ENCODE peak calls at places on chromosome 15, in four cellular contexts. One of them, this sample, is unnamed.

GRCh38 chr15:56052389-56053045 is 59.1 kb upstream of the NEDD4 start:
- DNase-seq in B cell: peak
- DNase-seq in esophagus squamous epithelium: no peak
- DNase-seq in cardiac muscle cell: peak
- DNase-seq in this sample: no peak

GRCh38 chr15:74625693-74626092 is 10.1 kb downstream of the CLK3 start:
- DNase-seq in B cell: no peak
- DNase-seq in esophagus squamous epithelium: no peak
- DNase-seq in cardiac muscle cell: no peak
- DNase-seq in this sample: no peak

GRCh38 chr15:40844543-40844981 is 714 bp downstream of the SPINT1 start:
- DNase-seq in B cell: peak
- DNase-seq in esophagus squamous epithelium: no peak
- DNase-seq in cardiac muscle cell: no peak
- DNase-seq in this sample: peak

GRCh38 chr15:80856809-80857377 is 77.7 kb downstream of the CEMIP start:
- DNase-seq in B cell: no peak
- DNase-seq in esophagus squamous epithelium: no peak
- DNase-seq in cardiac muscle cell: no peak
- DNase-seq in this sample: no peak

GRCh38 chr15:86054338-86054737 is 25.3 kb upstream of the AGBL1 start:
- DNase-seq in B cell: no peak
- DNase-seq in esophagus squamous epithelium: no peak
- DNase-seq in cardiac muscle cell: no peak
- DNase-seq in this sample: no peak

GRCh38 chr15:39828374-39828931 is 45.8 kb upstream of the FSIP1 start:
- DNase-seq in B cell: no peak
- DNase-seq in esophagus squamous epithelium: no peak
- DNase-seq in cardiac muscle cell: peak
- DNase-seq in this sample: no peak

GRCh38 chr15:58734859-58735258 is 14.6 kb downstream of the ADAM10 start:
- DNase-seq in B cell: no peak
- DNase-seq in esophagus squamous epithelium: no peak
- DNase-seq in cardiac muscle cell: no peak
- DNase-seq in this sample: no peak

GRCh38 chr15:90165659-90166489 is 35.3 kb upstream of the SEMA4B start:
- DNase-seq in B cell: no peak
- DNase-seq in esophagus squamous epithelium: peak
- DNase-seq in cardiac muscle cell: no peak
- DNase-seq in this sample: no peak

GRCh38 chr15:68966996-68967395 is 36.7 kb downstream of the SPESP1 start:
- DNase-seq in B cell: no peak
- DNase-seq in esophagus squamous epithelium: no peak
- DNase-seq in cardiac muscle cell: no peak
- DNase-seq in this sample: no peak

GRCh38 chr15:51299187-51300015 is 39.0 kb downstream of the CYP19A1 start:
- DNase-seq in B cell: no peak
- DNase-seq in esophagus squamous epithelium: no peak
- DNase-seq in cardiac muscle cell: no peak
- DNase-seq in this sample: no peak

GRCh38 chr15:77685082-77685815 is 52.5 kb upstream of the LINGO1 start:
- DNase-seq in B cell: no peak
- DNase-seq in esophagus squamous epithelium: no peak
- DNase-seq in cardiac muscle cell: no peak
- DNase-seq in this sample: no peak

GRCh38 chr15:32852771-32853170 is 135.0 kb downstream of the GREM1 start:
- DNase-seq in B cell: no peak
- DNase-seq in esophagus squamous epithelium: no peak
- DNase-seq in cardiac muscle cell: no peak
- DNase-seq in this sample: no peak

GRCh38 chr15:77877869-77878577 is 199.5 kb downstream of the TBC1D2B start:
- DNase-seq in B cell: no peak
- DNase-seq in esophagus squamous epithelium: no peak
- DNase-seq in cardiac muscle cell: no peak
- DNase-seq in this sample: no peak

GRCh38 chr15:46365612-46366011 is 730.8 kb downstream of the SQOR start:
- DNase-seq in B cell: no peak
- DNase-seq in esophagus squamous epithelium: no peak
- DNase-seq in cardiac muscle cell: no peak
- DNase-seq in this sample: no peak

GRCh38 chr15:31782951-31783350 is 247.4 kb upstream of the CHRNA7 start:
- DNase-seq in B cell: no peak
- DNase-seq in esophagus squamous epithelium: no peak
- DNase-seq in cardiac muscle cell: no peak
- DNase-seq in this sample: no peak

GRCh38 chr15:31786360-31786759 is 244.0 kb upstream of the CHRNA7 start:
- DNase-seq in B cell: no peak
- DNase-seq in esophagus squamous epithelium: no peak
- DNase-seq in cardiac muscle cell: no peak
- DNase-seq in this sample: no peak

GRCh38 chr15:31782016-31782783 is 248.1 kb upstream of the CHRNA7 start:
- DNase-seq in B cell: no peak
- DNase-seq in esophagus squamous epithelium: no peak
- DNase-seq in cardiac muscle cell: no peak
- DNase-seq in this sample: no peak

GRCh38 chr15:31776039-31776438 is 254.3 kb upstream of the CHRNA7 start:
- DNase-seq in B cell: no peak
- DNase-seq in esophagus squamous epithelium: no peak
- DNase-seq in cardiac muscle cell: no peak
- DNase-seq in this sample: no peak

DNA sequence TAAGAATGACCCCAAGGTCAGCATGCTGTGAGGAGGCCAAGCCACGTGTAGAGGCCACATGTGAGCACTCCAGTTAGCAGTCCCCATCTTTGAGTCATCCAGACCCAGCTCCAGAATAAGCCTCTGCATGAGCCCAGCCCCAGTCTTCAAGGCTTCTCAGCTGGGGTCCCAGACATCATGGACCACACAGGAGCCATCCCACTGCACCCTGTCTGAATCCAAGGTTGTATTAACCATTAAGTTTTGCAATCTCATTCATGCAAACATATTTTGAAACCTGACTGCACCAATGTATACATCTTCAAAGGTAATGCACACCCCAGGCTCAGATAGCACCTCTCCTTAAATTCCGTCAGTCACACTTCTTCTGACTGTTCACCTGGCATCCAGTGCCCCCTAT is 249.1 kb upstream of the CHRNA7 start:
- DNase-seq in B cell: no peak
- DNase-seq in esophagus squamous epithelium: no peak
- DNase-seq in cardiac muscle cell: no peak
- DNase-seq in this sample: no peak
- TF ChIP-seq CTCF in B cell: no peak
- TF ChIP-seq CTCF in esophagus squamous epithelium: no peak
- TF ChIP-seq CTCF in cardiac muscle cell: no peak
- TF ChIP-seq CTCF in this sample: no peak

GRCh38 chr15:63869371-63870042 is 35.8 kb upstream of the HERC1 start:
- DNase-seq in B cell: no peak
- DNase-seq in esophagus squamous epithelium: no peak
- DNase-seq in cardiac muscle cell: no peak
- DNase-seq in this sample: no peak
- TF ChIP-seq CTCF in B cell: no peak
- TF ChIP-seq CTCF in esophagus squamous epithelium: no peak
- TF ChIP-seq CTCF in cardiac muscle cell: no peak
- TF ChIP-seq CTCF in this sample: no peak

GRCh38 chr15:49506341-49506740 is 83.3 kb downstream of the FGF7 start:
- DNase-seq in B cell: no peak
- DNase-seq in esophagus squamous epithelium: no peak
- DNase-seq in cardiac muscle cell: no peak
- DNase-seq in this sample: no peak
- TF ChIP-seq CTCF in B cell: no peak
- TF ChIP-seq CTCF in esophagus squamous epithelium: no peak
- TF ChIP-seq CTCF in cardiac muscle cell: no peak
- TF ChIP-seq CTCF in this sample: no peak

GRCh38 chr15:42723068-42723467 is 13.9 kb downstream of the CDAN1 start:
- DNase-seq in B cell: no peak
- DNase-seq in esophagus squamous epithelium: no peak
- DNase-seq in cardiac muscle cell: no peak
- DNase-seq in this sample: no peak
- TF ChIP-seq CTCF in B cell: no peak
- TF ChIP-seq CTCF in esophagus squamous epithelium: no peak
- TF ChIP-seq CTCF in cardiac muscle cell: peak
- TF ChIP-seq CTCF in this sample: peak

DNA sequence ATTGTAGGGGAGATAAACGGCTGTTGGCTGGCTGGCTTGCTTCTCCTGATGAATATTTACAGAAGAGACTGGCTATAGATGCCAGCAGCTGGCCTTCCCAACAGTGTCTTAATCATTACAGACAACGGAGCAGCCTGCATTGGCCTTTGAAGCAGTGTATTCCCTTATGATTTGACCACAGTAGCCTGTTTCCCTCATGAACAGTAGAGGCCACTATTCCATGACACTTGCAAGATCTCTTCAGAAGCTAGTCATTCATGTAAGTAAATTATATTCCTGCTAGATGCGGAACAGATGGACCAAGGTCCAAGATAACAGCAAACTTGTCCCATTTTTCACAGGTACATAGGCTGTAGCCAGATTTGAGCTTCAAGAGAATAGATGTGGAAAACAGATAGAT is 47.3 kb downstream of the TMCO5A start:
- DNase-seq in B cell: no peak
- DNase-seq in esophagus squamous epithelium: no peak
- DNase-seq in cardiac muscle cell: peak
- DNase-seq in this sample: no peak
- TF ChIP-seq CTCF in B cell: no peak
- TF ChIP-seq CTCF in esophagus squamous epithelium: no peak
- TF ChIP-seq CTCF in cardiac muscle cell: peak
- TF ChIP-seq CTCF in this sample: no peak

GRCh38 chr15:67501177-67501835 is 19.6 kb upstream of the C15orf61 start:
- DNase-seq in B cell: peak
- DNase-seq in esophagus squamous epithelium: no peak
- DNase-seq in cardiac muscle cell: peak
- DNase-seq in this sample: no peak

GRCh38 chr15:67495585-67495984 is 25.3 kb upstream of the C15orf61 start:
- DNase-seq in B cell: no peak
- DNase-seq in esophagus squamous epithelium: no peak
- DNase-seq in cardiac muscle cell: no peak
- DNase-seq in this sample: no peak
- TF ChIP-seq CTCF in B cell: no peak
- TF ChIP-seq CTCF in esophagus squamous epithelium: no peak
- TF ChIP-seq CTCF in cardiac muscle cell: no peak
- TF ChIP-seq CTCF in this sample: no peak

DNA sequence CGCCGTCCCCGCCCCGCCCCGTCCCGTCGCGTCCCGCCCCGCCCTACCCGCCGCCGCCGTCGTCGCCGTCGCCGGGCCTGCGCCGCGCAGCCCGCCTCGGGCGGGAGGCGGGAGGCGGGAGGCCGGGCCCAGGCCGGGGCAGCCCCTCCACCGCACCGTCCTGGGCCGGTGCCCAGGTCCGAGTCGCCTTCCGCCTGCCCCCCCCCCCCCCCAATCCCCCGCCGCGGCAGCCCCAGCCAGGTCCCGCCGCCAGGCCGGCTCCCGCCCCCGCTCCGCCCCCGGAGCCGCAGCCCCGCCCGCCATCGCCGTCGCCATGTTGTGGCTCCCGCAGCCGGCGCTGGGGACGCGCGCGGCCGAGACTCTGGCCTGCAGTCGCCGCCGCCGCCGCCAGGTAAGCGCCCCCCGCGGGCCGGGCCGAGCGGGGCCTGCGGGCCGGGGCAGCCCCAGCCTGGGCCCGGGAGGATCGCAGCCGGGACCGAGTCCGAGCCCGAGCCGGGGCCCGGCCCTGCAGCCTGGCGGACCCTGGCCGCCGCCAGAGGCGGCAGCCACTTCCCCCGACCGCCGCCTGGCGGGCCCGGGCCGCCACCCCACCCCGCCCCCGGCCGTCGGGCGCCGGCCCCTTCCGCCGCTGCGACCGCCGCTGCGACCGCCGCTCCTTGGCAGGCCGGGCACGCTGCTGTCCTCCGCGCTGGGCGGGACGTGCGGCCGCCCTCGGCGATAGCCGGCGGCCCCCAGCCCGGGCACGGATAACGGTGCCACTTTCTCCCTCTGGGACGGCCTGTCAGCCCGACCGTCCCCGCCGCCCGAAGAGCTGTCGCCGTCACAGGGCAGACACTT is at the start of gene ZNF592:
- DNase-seq in B cell: peak
- DNase-seq in esophagus squamous epithelium: no peak
- DNase-seq in cardiac muscle cell: peak
- DNase-seq in this sample: peak
- TF ChIP-seq CTCF in B cell: no peak
- TF ChIP-seq CTCF in esophagus squamous epithelium: peak
- TF ChIP-seq CTCF in cardiac muscle cell: no peak
- TF ChIP-seq CTCF in this sample: no peak